ENCODE peak calls at places on chromosome 1, in ten cellular contexts. One of them, this sample, is unnamed.

GRCh38 chr1:240582953-240583352 is 29.0 kb downstream of the GREM2 start:
- DNase-seq in upper lobe of left lung: no peak
- DNase-seq in OCI-LY7: no peak
- DNase-seq in pancreas: no peak
- DNase-seq in upper lobe of right lung: no peak
- DNase-seq in CD8-positive, alpha-beta T cell: no peak
- DNase-seq in suprapubic skin: no peak
- DNase-seq in uterus: no peak
- DNase-seq in tibial nerve: no peak
- DNase-seq in brain microvascular endothelial cell: no peak
- DNase-seq in this sample: peak

GRCh38 chr1:211356723-211357418 is 30.2 kb downstream of the TRAF5 start:
- DNase-seq in upper lobe of left lung: no peak
- DNase-seq in OCI-LY7: no peak
- DNase-seq in pancreas: no peak
- DNase-seq in upper lobe of right lung: no peak
- DNase-seq in CD8-positive, alpha-beta T cell: no peak
- DNase-seq in suprapubic skin: no peak
- DNase-seq in uterus: no peak
- DNase-seq in tibial nerve: no peak
- DNase-seq in brain microvascular endothelial cell: peak
- DNase-seq in this sample: peak

GRCh38 chr1:236142358-236143103 is at the start of gene GPR137B:
- DNase-seq in upper lobe of left lung: peak
- DNase-seq in OCI-LY7: peak
- DNase-seq in pancreas: peak
- DNase-seq in upper lobe of right lung: peak
- DNase-seq in CD8-positive, alpha-beta T cell: peak
- DNase-seq in suprapubic skin: no peak
- DNase-seq in uterus: peak
- DNase-seq in tibial nerve: peak
- DNase-seq in brain microvascular endothelial cell: peak
- DNase-seq in this sample: peak

GRCh38 chr1:222454196-222454595 is 93.7 kb downstream of the HHIPL2 start:
- DNase-seq in upper lobe of left lung: no peak
- DNase-seq in OCI-LY7: no peak
- DNase-seq in pancreas: no peak
- DNase-seq in upper lobe of right lung: no peak
- DNase-seq in CD8-positive, alpha-beta T cell: no peak
- DNase-seq in suprapubic skin: no peak
- DNase-seq in uterus: no peak
- DNase-seq in tibial nerve: no peak
- DNase-seq in brain microvascular endothelial cell: no peak
- DNase-seq in this sample: peak

GRCh38 chr1:33143698-33144097 is 38.1 kb downstream of the TRIM62 start:
- DNase-seq in upper lobe of left lung: no peak
- DNase-seq in OCI-LY7: no peak
- DNase-seq in pancreas: no peak
- DNase-seq in upper lobe of right lung: no peak
- DNase-seq in CD8-positive, alpha-beta T cell: no peak
- DNase-seq in suprapubic skin: no peak
- DNase-seq in uterus: no peak
- DNase-seq in tibial nerve: no peak
- DNase-seq in brain microvascular endothelial cell: peak
- DNase-seq in this sample: peak

GRCh38 chr1:50637460-50637859 is 214.2 kb upstream of the DMRTA2 start:
- DNase-seq in upper lobe of left lung: no peak
- DNase-seq in OCI-LY7: no peak
- DNase-seq in pancreas: no peak
- DNase-seq in upper lobe of right lung: no peak
- DNase-seq in CD8-positive, alpha-beta T cell: no peak
- DNase-seq in suprapubic skin: no peak
- DNase-seq in uterus: no peak
- DNase-seq in tibial nerve: no peak
- DNase-seq in brain microvascular endothelial cell: no peak
- DNase-seq in this sample: no peak

GRCh38 chr1:198272492-198272891 is 115.7 kb downstream of the NEK7 start:
- DNase-seq in upper lobe of left lung: no peak
- DNase-seq in OCI-LY7: no peak
- DNase-seq in pancreas: no peak
- DNase-seq in upper lobe of right lung: no peak
- DNase-seq in CD8-positive, alpha-beta T cell: no peak
- DNase-seq in suprapubic skin: no peak
- DNase-seq in uterus: no peak
- DNase-seq in tibial nerve: no peak
- DNase-seq in brain microvascular endothelial cell: no peak
- DNase-seq in this sample: no peak

GRCh38 chr1:42335809-42336518 is 929 bp upstream of the FOXJ3 start:
- DNase-seq in upper lobe of left lung: no peak
- DNase-seq in OCI-LY7: no peak
- DNase-seq in pancreas: no peak
- DNase-seq in upper lobe of right lung: no peak
- DNase-seq in CD8-positive, alpha-beta T cell: no peak
- DNase-seq in suprapubic skin: peak
- DNase-seq in uterus: no peak
- DNase-seq in tibial nerve: no peak
- DNase-seq in brain microvascular endothelial cell: peak
- DNase-seq in this sample: peak

DNA sequence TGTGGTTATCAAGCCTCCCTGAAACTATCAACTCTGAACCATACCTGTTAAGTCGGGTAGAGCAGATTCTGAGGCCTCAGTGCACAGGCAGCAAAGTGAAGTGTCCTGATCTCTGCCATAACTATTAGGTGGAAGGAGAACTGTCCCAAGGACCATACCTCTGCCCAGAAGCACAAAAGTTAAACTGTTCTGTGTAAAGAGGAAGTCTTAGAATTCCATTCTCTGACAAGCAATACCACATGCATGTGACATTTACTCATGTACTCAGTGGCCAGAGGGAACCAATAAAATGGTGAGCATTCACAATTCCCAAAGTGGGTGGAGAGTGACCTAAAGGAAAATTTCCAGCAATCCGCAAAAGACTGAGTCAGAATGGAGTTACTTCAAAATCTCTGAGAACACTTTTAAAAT is 61.0 kb downstream of the TOR3A start:
- DNase-seq in upper lobe of left lung: no peak
- DNase-seq in OCI-LY7: no peak
- DNase-seq in pancreas: no peak
- DNase-seq in upper lobe of right lung: no peak
- DNase-seq in CD8-positive, alpha-beta T cell: no peak
- DNase-seq in suprapubic skin: no peak
- DNase-seq in uterus: no peak
- DNase-seq in tibial nerve: peak
- DNase-seq in brain microvascular endothelial cell: peak
- DNase-seq in this sample: peak
- H3K4me3 ChIP-seq in upper lobe of left lung: no peak
- H3K4me3 ChIP-seq in OCI-LY7: no peak
- H3K4me3 ChIP-seq in pancreas: no peak
- H3K4me3 ChIP-seq in upper lobe of right lung: peak
- H3K4me3 ChIP-seq in CD8-positive, alpha-beta T cell: no peak
- H3K4me3 ChIP-seq in suprapubic skin: peak
- H3K4me3 ChIP-seq in uterus: no peak
- H3K4me3 ChIP-seq in tibial nerve: peak
- H3K4me3 ChIP-seq in brain microvascular endothelial cell: peak
- H3K4me3 ChIP-seq in this sample: peak

GRCh38 chr1:208242829-208243521 is 1.2 kb downstream of the PLXNA2 start:
- DNase-seq in upper lobe of left lung: peak
- DNase-seq in OCI-LY7: no peak
- DNase-seq in pancreas: no peak
- DNase-seq in upper lobe of right lung: peak
- DNase-seq in CD8-positive, alpha-beta T cell: no peak
- DNase-seq in suprapubic skin: peak
- DNase-seq in uterus: no peak
- DNase-seq in tibial nerve: no peak
- DNase-seq in brain microvascular endothelial cell: no peak
- DNase-seq in this sample: no peak

GRCh38 chr1:208243522-208243850 is 698 bp downstream of the PLXNA2 start:
- DNase-seq in upper lobe of left lung: peak
- DNase-seq in OCI-LY7: no peak
- DNase-seq in pancreas: no peak
- DNase-seq in upper lobe of right lung: no peak
- DNase-seq in CD8-positive, alpha-beta T cell: no peak
- DNase-seq in suprapubic skin: peak
- DNase-seq in uterus: no peak
- DNase-seq in tibial nerve: no peak
- DNase-seq in brain microvascular endothelial cell: no peak
- DNase-seq in this sample: no peak

GRCh38 chr1:208244584-208244916 is 366 bp upstream of the PLXNA2 start:
- DNase-seq in upper lobe of left lung: no peak
- DNase-seq in OCI-LY7: no peak
- DNase-seq in pancreas: no peak
- DNase-seq in upper lobe of right lung: no peak
- DNase-seq in CD8-positive, alpha-beta T cell: no peak
- DNase-seq in suprapubic skin: peak
- DNase-seq in uterus: no peak
- DNase-seq in tibial nerve: no peak
- DNase-seq in brain microvascular endothelial cell: no peak
- DNase-seq in this sample: no peak

GRCh38 chr1:208243851-208244583 is at the start of gene PLXNA2:
- DNase-seq in upper lobe of left lung: peak
- DNase-seq in OCI-LY7: peak
- DNase-seq in pancreas: peak
- DNase-seq in upper lobe of right lung: peak
- DNase-seq in CD8-positive, alpha-beta T cell: peak
- DNase-seq in suprapubic skin: peak
- DNase-seq in uterus: peak
- DNase-seq in tibial nerve: peak
- DNase-seq in brain microvascular endothelial cell: peak
- DNase-seq in this sample: peak

DNA sequence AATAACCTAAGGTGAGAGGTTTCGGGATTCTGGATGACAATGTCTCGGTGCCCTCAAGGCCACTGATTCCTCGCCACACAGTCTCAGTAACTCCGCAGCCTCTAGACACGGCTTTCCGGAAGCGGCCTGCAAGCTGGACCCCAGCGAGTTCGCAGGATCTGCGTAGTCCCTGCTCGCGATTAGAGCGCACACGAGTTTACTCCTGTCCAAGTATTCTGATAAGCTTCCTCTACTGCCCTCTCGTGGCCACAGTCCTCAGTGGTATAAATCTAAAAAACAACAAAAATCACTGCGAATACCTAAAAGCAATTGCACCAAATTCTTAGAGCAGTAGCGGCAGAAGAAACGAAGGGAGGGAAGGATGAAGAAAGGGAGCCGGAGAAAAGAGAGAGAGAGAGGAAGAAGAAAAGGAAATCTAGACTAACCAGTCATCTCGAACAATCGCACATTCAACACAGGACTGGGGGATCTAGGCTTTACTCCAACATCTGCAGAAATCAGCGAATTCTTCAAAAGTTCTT is 1.1 kb upstream of the PLXNA2 start:
- DNase-seq in upper lobe of left lung: peak
- DNase-seq in OCI-LY7: peak
- DNase-seq in pancreas: peak
- DNase-seq in upper lobe of right lung: peak
- DNase-seq in CD8-positive, alpha-beta T cell: peak
- DNase-seq in suprapubic skin: peak
- DNase-seq in uterus: peak
- DNase-seq in tibial nerve: peak
- DNase-seq in brain microvascular endothelial cell: peak
- DNase-seq in this sample: peak
- H3K4me3 ChIP-seq in upper lobe of left lung: peak
- H3K4me3 ChIP-seq in OCI-LY7: peak
- H3K4me3 ChIP-seq in pancreas: no peak
- H3K4me3 ChIP-seq in upper lobe of right lung: peak
- H3K4me3 ChIP-seq in CD8-positive, alpha-beta T cell: peak
- H3K4me3 ChIP-seq in suprapubic skin: peak
- H3K4me3 ChIP-seq in uterus: peak
- H3K4me3 ChIP-seq in tibial nerve: peak
- H3K4me3 ChIP-seq in brain microvascular endothelial cell: peak
- H3K4me3 ChIP-seq in this sample: peak

GRCh38 chr1:20361805-20362381 is 71.2 kb downstream of the VWA5B1 start:
- DNase-seq in upper lobe of left lung: no peak
- DNase-seq in OCI-LY7: peak
- DNase-seq in pancreas: no peak
- DNase-seq in upper lobe of right lung: no peak
- DNase-seq in CD8-positive, alpha-beta T cell: no peak
- DNase-seq in suprapubic skin: no peak
- DNase-seq in uterus: peak
- DNase-seq in tibial nerve: peak
- DNase-seq in brain microvascular endothelial cell: peak
- DNase-seq in this sample: peak

GRCh38 chr1:20358761-20359263 is 68.1 kb downstream of the VWA5B1 start:
- DNase-seq in upper lobe of left lung: peak
- DNase-seq in OCI-LY7: no peak
- DNase-seq in pancreas: peak
- DNase-seq in upper lobe of right lung: peak
- DNase-seq in CD8-positive, alpha-beta T cell: no peak
- DNase-seq in suprapubic skin: no peak
- DNase-seq in uterus: no peak
- DNase-seq in tibial nerve: no peak
- DNase-seq in brain microvascular endothelial cell: no peak
- DNase-seq in this sample: peak

GRCh38 chr1:20361401-20361800 is 70.7 kb downstream of the VWA5B1 start:
- DNase-seq in upper lobe of left lung: no peak
- DNase-seq in OCI-LY7: no peak
- DNase-seq in pancreas: no peak
- DNase-seq in upper lobe of right lung: no peak
- DNase-seq in CD8-positive, alpha-beta T cell: no peak
- DNase-seq in suprapubic skin: no peak
- DNase-seq in uterus: no peak
- DNase-seq in tibial nerve: no peak
- DNase-seq in brain microvascular endothelial cell: no peak
- DNase-seq in this sample: no peak

GRCh38 chr1:20357796-20358195 is 67.1 kb downstream of the VWA5B1 start:
- DNase-seq in upper lobe of left lung: no peak
- DNase-seq in OCI-LY7: no peak
- DNase-seq in pancreas: no peak
- DNase-seq in upper lobe of right lung: no peak
- DNase-seq in CD8-positive, alpha-beta T cell: no peak
- DNase-seq in suprapubic skin: no peak
- DNase-seq in uterus: no peak
- DNase-seq in tibial nerve: no peak
- DNase-seq in brain microvascular endothelial cell: no peak
- DNase-seq in this sample: no peak

DNA sequence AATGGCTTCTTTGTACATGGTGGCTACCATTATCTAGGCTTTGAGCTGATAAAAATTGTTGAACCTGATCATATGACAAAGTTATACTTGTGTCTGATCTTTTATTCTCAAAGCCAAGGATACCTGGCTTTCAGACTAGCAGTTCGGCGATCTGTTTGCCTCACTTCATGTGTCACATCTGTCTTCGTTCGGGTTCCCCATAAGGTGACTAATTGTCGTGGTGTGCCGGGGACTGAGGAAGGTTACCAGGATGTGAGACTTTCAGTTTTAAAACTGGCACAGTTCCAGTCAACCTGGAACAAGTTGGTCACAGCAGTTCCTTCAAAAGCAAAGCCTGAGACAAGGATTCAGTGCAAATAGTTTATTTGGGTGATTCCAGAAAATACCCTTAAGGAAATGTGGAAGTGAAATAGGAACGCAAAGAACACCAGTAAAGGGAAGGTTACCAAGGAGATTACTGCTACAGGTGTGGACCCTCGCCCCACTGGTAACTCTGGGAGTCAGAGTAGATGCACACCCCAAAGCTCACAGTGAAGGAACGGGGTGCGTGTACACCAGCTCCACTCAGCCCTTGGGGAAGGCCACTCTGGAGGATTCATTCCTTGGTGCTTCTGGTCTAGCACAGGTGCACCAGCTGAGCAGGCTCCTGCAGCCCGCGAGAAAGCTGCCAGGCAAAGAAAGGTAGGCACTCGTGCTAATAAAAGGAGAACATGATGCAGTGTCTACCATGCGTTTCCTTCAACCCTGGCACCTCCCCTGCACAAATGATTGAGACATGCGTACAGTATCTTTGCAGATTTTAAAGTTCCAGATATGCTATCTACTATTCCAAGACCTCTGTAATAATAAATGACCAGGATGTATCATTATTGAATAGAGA is 69.0 kb downstream of the VWA5B1 start:
- DNase-seq in upper lobe of left lung: no peak
- DNase-seq in OCI-LY7: peak
- DNase-seq in pancreas: peak
- DNase-seq in upper lobe of right lung: no peak
- DNase-seq in CD8-positive, alpha-beta T cell: no peak
- DNase-seq in suprapubic skin: no peak
- DNase-seq in uterus: no peak
- DNase-seq in tibial nerve: no peak
- DNase-seq in brain microvascular endothelial cell: no peak
- DNase-seq in this sample: no peak
- H3K4me3 ChIP-seq in upper lobe of left lung: no peak
- H3K4me3 ChIP-seq in OCI-LY7: peak
- H3K4me3 ChIP-seq in pancreas: no peak
- H3K4me3 ChIP-seq in upper lobe of right lung: no peak
- H3K4me3 ChIP-seq in CD8-positive, alpha-beta T cell: no peak
- H3K4me3 ChIP-seq in suprapubic skin: no peak
- H3K4me3 ChIP-seq in uterus: no peak
- H3K4me3 ChIP-seq in tibial nerve: no peak
- H3K4me3 ChIP-seq in brain microvascular endothelial cell: no peak
- H3K4me3 ChIP-seq in this sample: no peak

DNA sequence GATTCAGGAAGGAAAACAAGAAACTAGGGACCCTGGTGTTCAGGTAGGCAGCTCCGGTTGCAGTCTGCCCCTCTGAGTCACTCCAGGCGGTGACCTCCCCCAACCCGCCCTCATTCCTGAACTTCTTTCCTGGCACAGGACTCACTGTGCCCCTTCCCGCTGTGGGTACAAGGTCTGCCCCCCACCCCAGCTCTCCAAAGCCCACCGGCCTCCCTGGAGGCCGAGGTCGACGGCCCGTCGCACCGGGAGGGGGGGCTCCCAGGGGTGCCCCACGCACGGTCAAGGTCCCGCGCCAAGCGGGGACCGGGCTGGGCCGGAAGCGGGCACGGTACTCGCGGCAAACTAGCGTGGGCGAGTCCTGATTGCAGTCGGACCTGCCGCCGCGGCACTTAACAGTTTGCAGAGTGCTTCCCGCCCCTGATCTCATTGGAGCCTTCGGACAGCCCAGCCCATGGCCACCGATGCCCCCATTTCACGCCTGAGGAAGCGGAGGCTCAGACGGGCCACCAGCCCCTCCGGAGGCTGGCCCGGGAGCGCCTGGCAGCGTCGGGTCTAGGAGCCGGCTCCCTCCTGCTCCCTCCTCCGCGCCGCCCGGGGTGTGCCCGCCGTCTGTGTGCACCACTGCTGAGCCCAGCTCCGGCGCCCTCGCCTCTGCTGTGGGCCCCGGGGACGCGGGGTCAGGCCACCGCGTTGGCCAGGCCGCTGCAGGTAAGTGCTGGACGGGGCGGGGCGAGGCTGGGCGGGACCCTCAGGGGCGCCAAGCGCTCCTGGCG is at the start of gene GJB3:
- DNase-seq in upper lobe of left lung: peak
- DNase-seq in OCI-LY7: no peak
- DNase-seq in pancreas: no peak
- DNase-seq in upper lobe of right lung: peak
- DNase-seq in CD8-positive, alpha-beta T cell: no peak
- DNase-seq in suprapubic skin: peak
- DNase-seq in uterus: no peak
- DNase-seq in tibial nerve: no peak
- DNase-seq in brain microvascular endothelial cell: no peak
- DNase-seq in this sample: no peak
- H3K4me3 ChIP-seq in upper lobe of left lung: peak
- H3K4me3 ChIP-seq in OCI-LY7: no peak
- H3K4me3 ChIP-seq in pancreas: peak
- H3K4me3 ChIP-seq in upper lobe of right lung: peak
- H3K4me3 ChIP-seq in CD8-positive, alpha-beta T cell: no peak
- H3K4me3 ChIP-seq in suprapubic skin: peak
- H3K4me3 ChIP-seq in uterus: peak
- H3K4me3 ChIP-seq in tibial nerve: peak
- H3K4me3 ChIP-seq in brain microvascular endothelial cell: peak
- H3K4me3 ChIP-seq in this sample: no peak